ENCODE peak calls at places on chromosome 13, in four cellular contexts. E, N, P and J are unnamed samples. For H3K4me1 and H3K27me3, the result is how much of the 10 kb centered on the place peaks cover.

GRCh38 chr13:107568181-107568580 is 647.2 kb downstream of the LIG4 start:
- DNase-seq in P (no peak), E (no peak), N (no peak), J (no peak)

GRCh38 chr13:104586010-104586746 is 1520.0 kb upstream of the SLC10A2 start:
- DNase-seq in N (no peak), P (no peak), E (no peak), J (no peak)

GRCh38 chr13:21549633-21550032 is 54.3 kb downstream of the MICU2 start:
- DNase-seq in N (no peak), P (no peak), E (no peak), J (no peak)

GRCh38 chr13:40639226-40639681 is 27.2 kb downstream of the FOXO1 start:
- DNase-seq in N (no peak), E (no peak), P (no peak), J (no peak)

GRCh38 chr13:114211446-114211845 is 23.3 kb upstream of the CDC16 start:
- DNase-seq in P (no peak), E (no peak), N (no peak), J (no peak)

GRCh38 chr13:95530178-95530577 is 22.3 kb upstream of the CLDN10 start:
- DNase-seq in E (no peak), P (no peak), N (no peak), J (no peak)

GRCh38 chr13:21686761-21687391 is 16.0 kb downstream of the FGF9 start:
- DNase-seq in E (no peak), N (no peak), P (no peak), J (no peak)

GRCh38 chr13:33205804-33206221 is 79.7 kb downstream of the STARD13 start:
- DNase-seq in E (no peak), N (no peak), P (no peak), J (no peak)

GRCh38 chr13:32538234-32538620 is 368 bp downstream of the N4BP2L2 start:
- DNase-seq in E (no peak), N (peak), P (no peak), J (no peak)

GRCh38 chr13:33218426-33218825 is 67.1 kb downstream of the STARD13 start:
- DNase-seq in E (no peak), N (no peak), P (no peak), J (no peak)

GRCh38 chr13:64928704-64929499 is 2301.2 kb downstream of the PCDH9 start:
- DNase-seq in P (no peak), E (no peak), N (no peak), J (no peak)

GRCh38 chr13:52652980-52653303 is 306 bp downstream of the SUGT1 start:
- DNase-seq in E (no peak), P (no peak), N (no peak), J (no peak)

GRCh38 chr13:112791662-112792440 is 102.0 kb downstream of the ATP11A start:
- DNase-seq in N (no peak), P (no peak), E (no peak), J (no peak)

GRCh38 chr13:108859202-108860012 is 230.0 kb downstream of the MYO16 start:
- DNase-seq in E (no peak), P (no peak), N (no peak), J (no peak)

GRCh38 chr13:60230593-60230992 is 66.9 kb upstream of the DIAPH3 start:
- DNase-seq in P (no peak), E (no peak), N (no peak), J (no peak)

GRCh38 chr13:98575876-98576214 is 1.1 kb downstream of the STK24 start:
- DNase-seq in N (no peak), P (no peak), E (no peak), J (no peak)
- H3K4me1 ChIP-seq in N (under half), P (under half), E (half or more), J (under half)

DNA sequence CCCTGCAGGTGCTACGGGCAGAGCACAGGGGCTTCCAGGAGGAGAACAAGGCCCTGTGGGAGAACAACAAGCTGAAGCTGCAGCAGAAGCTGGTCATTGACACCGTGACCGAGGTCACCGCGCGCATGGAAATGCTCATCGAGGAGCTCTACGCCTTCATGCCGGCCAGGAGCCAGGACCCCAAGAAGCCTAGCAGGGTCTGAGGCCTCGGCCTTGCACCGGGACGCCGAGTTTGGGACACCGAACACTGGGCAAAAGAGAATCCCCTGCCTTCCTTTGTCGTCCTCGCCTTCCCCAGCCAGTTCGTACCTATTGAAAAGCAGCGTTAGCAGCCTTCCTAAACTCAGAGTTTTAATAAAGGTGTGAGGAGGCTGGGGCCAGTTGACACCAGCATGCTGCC is 12.1 kb downstream of the CBY2 start:
- DNase-seq in P (no peak), E (no peak), N (no peak), J (no peak)
- H3K27me3 ChIP-seq in P (under half), E (under half), N (under half), J (under half)

GRCh38 chr13:111213964-111214726 is 99.0 kb downstream of the ARHGEF7 start:
- DNase-seq in E (no peak), P (no peak), N (peak), J (no peak)
- H3K4me1 ChIP-seq in E (half or more), P (under half), N (half or more), J (under half)

DNA sequence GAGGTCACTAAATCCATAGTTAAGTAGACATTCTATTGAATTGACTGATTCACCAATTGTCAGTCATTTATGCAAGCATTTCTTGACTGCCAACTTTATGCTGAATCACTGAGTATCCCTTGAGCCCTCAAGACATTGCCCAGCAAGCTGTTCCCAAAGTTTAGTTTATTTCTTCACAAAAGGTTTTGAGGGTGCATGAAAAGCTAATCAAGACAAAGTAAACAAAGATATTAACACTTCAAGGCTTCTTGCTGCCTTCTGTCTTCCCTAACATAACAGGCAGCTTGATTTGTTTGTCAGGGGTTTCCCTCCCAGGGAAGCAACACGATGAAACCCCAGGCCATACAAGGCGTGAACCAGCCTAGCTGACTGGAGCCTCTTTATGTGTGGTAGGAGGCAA is 374.4 kb downstream of the SPRY2 start:
- DNase-seq in P (no peak), E (no peak), N (no peak), J (no peak)
- H3K27me3 ChIP-seq in P (under half), E (under half), N (under half), J (under half)

DNA sequence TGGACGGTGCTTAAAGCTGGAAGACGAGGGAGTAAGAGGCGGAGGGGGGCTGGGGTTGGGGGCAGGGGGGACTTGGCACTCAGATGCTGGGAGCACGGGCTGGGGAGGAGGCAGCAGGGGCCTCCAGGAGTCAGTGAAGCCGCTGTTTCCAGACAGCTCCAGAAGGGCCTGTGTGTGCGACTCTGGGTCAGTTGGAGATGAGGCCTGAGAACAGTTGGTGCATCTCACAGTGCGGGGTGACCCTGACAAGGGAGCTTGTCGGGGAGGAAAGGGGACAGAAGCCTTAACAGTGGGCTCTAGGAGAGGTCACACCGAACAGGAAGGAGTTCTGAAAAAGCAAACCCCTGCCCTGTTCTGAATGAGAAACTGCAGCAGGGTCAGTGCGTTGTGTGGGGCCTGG is 11.2 kb downstream of the NAXD start:
- DNase-seq in P (no peak), N (no peak), E (no peak), J (no peak)
- H3K4me1 ChIP-seq in P (under half), N (under half), E (half or more), J (under half)

GRCh38 chr13:72253754-72254153 is 386.8 kb upstream of the DACH1 start:
- DNase-seq in E (no peak), P (no peak), N (no peak), J (no peak)
- H3K27me3 ChIP-seq in E (under half), P (under half), N (under half), J (under half)

GRCh38 chr13:110907951-110908898 is 6.6 kb downstream of the ANKRD10 start:
- DNase-seq in E (no peak), P (peak), N (no peak), J (no peak)

GRCh38 chr13:110911880-110912279 is 3.0 kb downstream of the ANKRD10 start:
- DNase-seq in P (no peak), N (no peak), E (no peak), J (no peak)

GRCh38 chr13:110912651-110913051 is 2.2 kb downstream of the ANKRD10 start:
- DNase-seq in N (peak), E (no peak), P (peak), J (no peak)

GRCh38 chr13:110907301-110907700 is 7.6 kb downstream of the ANKRD10 start:
- DNase-seq in E (no peak), N (no peak), P (no peak), J (no peak)

DNA sequence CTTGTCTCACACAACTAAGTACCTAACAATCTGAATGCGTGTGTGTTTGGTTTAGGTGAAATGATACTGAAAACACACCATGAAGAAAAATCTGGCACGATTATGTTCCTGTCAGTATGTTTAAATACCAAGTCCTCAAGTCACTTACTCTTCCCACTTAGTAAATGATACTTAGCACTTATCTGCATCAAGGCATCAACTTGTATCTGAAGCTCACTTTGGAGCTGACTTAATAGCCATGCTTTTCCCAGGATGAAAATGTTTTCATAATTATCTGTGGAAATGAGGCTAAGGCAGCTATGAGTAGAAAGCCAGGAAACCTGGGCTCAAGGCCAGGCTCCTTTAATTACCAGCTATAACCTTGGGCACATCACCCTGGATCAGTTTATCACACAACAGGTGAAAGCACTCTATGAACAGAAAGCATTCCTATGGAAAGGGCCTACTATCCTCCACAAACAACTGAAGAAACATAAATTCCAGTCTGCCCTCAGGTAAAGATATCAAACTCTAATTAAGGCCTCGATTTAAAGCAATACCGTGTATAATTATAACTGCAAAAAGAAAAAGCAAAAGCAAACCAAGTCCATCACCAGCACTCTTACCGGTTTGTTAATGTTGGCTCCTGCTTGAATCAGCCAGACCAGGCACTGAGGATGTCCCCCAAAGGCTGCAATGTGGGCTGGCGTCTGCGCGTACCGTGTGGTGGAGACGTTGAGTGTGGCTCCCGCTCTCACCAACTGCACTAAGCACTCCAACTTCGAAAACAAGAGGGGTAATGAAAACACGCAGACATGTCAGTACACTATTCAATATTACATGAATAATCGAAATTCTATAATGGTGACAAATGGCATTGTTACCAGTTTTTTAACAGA is 4.6 kb downstream of the ANKRD10 start:
- DNase-seq in N (no peak), P (no peak), E (no peak), J (no peak)
- H3K4me1 ChIP-seq in N (half or more), P (under half), E (half or more), J (under half)

GRCh38 chr13:20408181-20408580 is 117.5 kb downstream of the CRYL1 start:
- DNase-seq in P (no peak), E (no peak), N (no peak), J (no peak)
- H3K27me3 ChIP-seq in P (under half), E (under half), N (under half), J (under half)